ENCODE peak calls at places on chromosomes 2 and 18, in four cellular contexts. D is IMR-90, S is K562, J is HepG2. G is an unnamed sample.

GRCh38 chr18:79916128-79916494 is 35.3 kb downstream of the SLC66A2 start:
- DNase-seq in S (no peak), J (no peak), D (no peak), G (no peak)

GRCh38 chr18:26548144-26549102 is at the start of gene KCTD1:
- DNase-seq in S (no peak), D (peak), J (peak), G (peak)

GRCh38 chr2:236872971-236873370 is 212.7 kb upstream of the COPS8 start:
- DNase-seq in J (no peak), S (no peak), D (no peak), G (no peak)

GRCh38 chr2:143489135-143489534 is 359.9 kb downstream of the ARHGAP15 start:
- DNase-seq in J (no peak), S (no peak), D (peak), G (no peak)

GRCh38 chr2:202610367-202610766 is 24.4 kb upstream of the FAM117B start:
- DNase-seq in D (peak), J (no peak), S (no peak), G (no peak)

GRCh38 chr18:25630682-25631081 is 278.7 kb upstream of the ZNF521 start:
- DNase-seq in D (no peak), J (no peak), S (no peak), G (no peak)

GRCh38 chr2:71948781-71949536 is 198.7 kb downstream of the CYP26B1 start:
- DNase-seq in S (no peak), J (no peak), D (peak), G (no peak)

GRCh38 chr2:66171530-66171929 is 263.4 kb upstream of the MEIS1 start:
- DNase-seq in J (no peak), D (no peak), S (no peak), G (no peak)

GRCh38 chr2:42042956-42043355 is 4.9 kb upstream of the PKDCC start:
- DNase-seq in S (no peak), D (no peak), J (no peak), G (no peak)

DNA sequence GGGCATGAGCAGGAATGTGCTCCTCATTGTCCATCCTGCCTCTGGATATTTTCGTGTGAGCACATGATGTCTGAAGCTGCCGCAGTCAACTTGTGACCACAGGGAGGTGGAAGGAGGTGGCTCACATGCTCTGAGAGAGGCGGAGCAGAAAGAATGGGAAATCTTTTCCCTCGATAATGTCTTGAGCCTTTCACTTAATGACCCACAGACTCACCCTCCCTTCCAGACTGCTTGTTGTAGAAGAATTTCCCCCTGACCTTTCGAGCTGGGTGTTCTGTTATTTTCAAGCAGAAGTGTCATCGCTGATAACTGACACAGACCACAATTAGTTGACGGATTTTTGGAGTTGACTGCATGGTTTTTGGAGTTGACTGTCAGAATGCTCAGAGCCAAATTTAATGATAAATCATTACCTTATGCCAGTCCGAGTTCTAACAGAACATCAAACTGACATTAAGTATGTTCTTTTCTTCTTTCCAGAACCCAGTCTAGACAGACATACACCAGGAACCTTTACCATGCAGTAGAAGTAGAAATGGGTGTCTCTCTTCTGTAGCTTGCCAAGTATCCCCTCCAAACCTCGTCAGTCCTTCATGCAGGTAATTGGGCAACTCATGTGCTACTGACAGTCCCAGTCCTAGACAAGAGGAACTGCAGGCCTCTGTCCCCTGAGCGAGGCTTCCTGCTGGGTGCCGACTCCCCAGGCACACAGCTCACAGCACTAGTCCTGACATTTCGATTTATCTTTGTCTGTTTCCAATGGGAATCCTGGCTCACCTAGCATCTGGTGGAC is 29.4 kb upstream of the RTTN start:
- DNase-seq in D (peak), J (no peak), S (no peak), G (no peak)
- H2AFZ ChIP-seq in D (peak), J (no peak), S (no peak), G (no peak)

GRCh38 chr2:10847008-10847407 is 34.4 kb upstream of the PDIA6 start:
- DNase-seq in J (no peak), S (no peak), D (no peak), G (no peak)
- TF ChIP-seq CEBPB in J (no peak), S (no peak), D (no peak), G (no peak)

GRCh38 chr2:10356459-10356851 is 53.8 kb downstream of the HPCAL1 start:
- DNase-seq in S (no peak), J (no peak), D (no peak), G (no peak)
- H2AFZ ChIP-seq in S (no peak), J (no peak), D (no peak), G (no peak)

DNA sequence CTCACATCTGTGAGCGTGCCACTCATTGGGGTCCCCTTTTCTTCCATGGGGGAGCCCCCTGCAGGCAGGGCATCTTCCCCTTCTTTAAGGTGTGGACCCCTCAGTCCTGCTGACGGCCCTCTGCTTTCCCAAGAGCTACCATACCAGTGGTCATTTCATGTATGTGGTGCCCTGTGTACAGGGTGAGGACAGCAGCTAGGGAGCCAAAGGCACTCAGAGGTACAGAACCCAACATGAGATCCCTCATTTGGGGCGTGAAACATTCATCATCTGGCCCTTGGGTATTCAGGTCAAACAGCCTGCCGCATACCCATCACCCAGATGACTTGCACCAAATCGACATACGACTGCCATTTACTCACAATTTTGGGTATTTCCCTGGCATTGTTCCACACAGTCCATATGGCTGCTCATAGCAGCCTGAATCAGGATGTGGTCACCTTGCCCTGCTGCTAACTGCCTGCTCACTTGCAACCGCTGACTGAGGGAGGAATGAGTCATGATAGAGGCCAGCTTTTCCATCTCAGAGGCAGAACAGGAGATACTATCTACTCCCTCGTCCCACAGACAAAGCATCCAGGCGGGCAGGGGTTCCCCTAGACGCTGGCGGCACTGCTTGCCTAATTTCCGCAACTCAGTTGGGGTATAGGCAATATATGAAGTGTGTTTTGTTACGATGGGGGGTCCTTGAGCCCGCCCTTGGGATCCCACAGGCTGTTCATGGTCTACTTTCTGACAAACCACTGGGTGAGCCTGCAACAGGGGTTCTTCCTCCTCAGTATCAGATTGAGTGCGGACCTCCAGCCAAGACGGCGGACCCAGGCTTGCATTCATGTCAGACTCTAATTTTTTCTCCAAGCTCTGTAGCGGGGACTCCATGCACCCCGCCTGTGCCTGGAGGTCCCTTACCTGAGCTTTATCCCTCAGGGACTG is 228.6 kb downstream of the SATB2 start:
- DNase-seq in D (peak), S (peak), J (no peak), G (no peak)
- TF ChIP-seq CEBPB in D (peak), S (no peak), J (no peak), G (no peak)

GRCh38 chr2:23561088-23561487 is 176.1 kb downstream of the KLHL29 start:
- DNase-seq in S (no peak), D (peak), J (no peak), G (no peak)

GRCh38 chr2:23559561-23560239 is 174.7 kb downstream of the KLHL29 start:
- DNase-seq in S (no peak), D (no peak), J (no peak), G (no peak)

GRCh38 chr2:23562143-23562542 is 177.2 kb downstream of the KLHL29 start:
- DNase-seq in S (no peak), J (no peak), D (no peak), G (no peak)

GRCh38 chr2:23563151-23563550 is 178.2 kb downstream of the KLHL29 start:
- DNase-seq in S (no peak), J (no peak), D (no peak), G (no peak)

GRCh38 chr2:23561544-23561943 is 176.6 kb downstream of the KLHL29 start:
- DNase-seq in J (no peak), D (no peak), S (no peak), G (no peak)
- H2AFZ ChIP-seq in J (no peak), D (no peak), S (no peak), G (no peak)